ENCODE peak calls at places on chromosomes 5 and 9, in eight cellular contexts. Y, K, N, P, H, D, O and A are unnamed samples.
A peak's percentile ranks its signal among the peaks of the same experiment; 100 is the strongest.

GRCh38 chr9:136087741-136088480 is 7.2 kb downstream of the NACC2 start:
- DNase-seq in D (no peak), H (no peak), K (no peak), P (no peak), Y (no peak), O (no peak), N (no peak), A (no peak)

GRCh38 chr5:119078071-119078846 is 7.4 kb downstream of the DMXL1 start:
- DNase-seq in N (no peak), K (no peak), H (no peak), Y (no peak), D (no peak), P (no peak), O (no peak), A (no peak)

GRCh38 chr9:19409406-19410194 is 791 bp downstream of the ACER2 start:
- DNase-seq in H (no peak), K (peak; percentile 55), P (no peak), D (no peak), O (peak; percentile 18), N (no peak), Y (no peak), A (peak; percentile 22)

GRCh38 chr9:127768666-127769065 is 9.8 kb downstream of the SH2D3C start:
- DNase-seq in P (no peak), D (no peak), K (no peak), N (no peak), H (no peak), O (no peak), Y (no peak), A (no peak)

GRCh38 chr9:131554865-131555351 is 9.6 kb downstream of the PRRT1B start:
- DNase-seq in N (no peak), P (no peak), D (no peak), Y (no peak), O (no peak), H (no peak), K (no peak), A (no peak)

GRCh38 chr9:20618361-20618799 is 3.9 kb downstream of the MLLT3 start:
- DNase-seq in H (no peak), O (peak; percentile 80), P (no peak), K (no peak), Y (no peak), D (no peak), N (peak; percentile 79), A (no peak)

GRCh38 chr5:180112101-180112861 is 40.7 kb upstream of the RNF130 start:
- DNase-seq in P (no peak), Y (no peak), O (no peak), H (no peak), D (no peak), N (no peak), K (no peak), A (no peak)

GRCh38 chr9:113483676-113484257 is 20.2 kb downstream of the RGS3 start:
- DNase-seq in D (no peak), O (no peak), K (no peak), H (no peak), P (no peak), Y (no peak), N (no peak), A (no peak)

GRCh38 chr5:1120236-1120999 is 8.6 kb upstream of the SLC12A7 start:
- DNase-seq in P (no peak), H (no peak), N (no peak), O (peak; percentile 24), D (no peak), K (no peak), Y (no peak), A (no peak)

GRCh38 chr9:129225815-129226214 is 47.8 kb upstream of the IER5L start:
- DNase-seq in K (no peak), P (peak; percentile 44), Y (no peak), N (peak; percentile 48), O (peak; percentile 48), H (no peak), D (no peak), A (peak; percentile 91)

GRCh38 chr5:132438931-132439330 is 51.6 kb downstream of the IRF1 start:
- DNase-seq in K (no peak), P (no peak), N (no peak), Y (no peak), H (no peak), D (no peak), O (peak; percentile 38), A (no peak)

GRCh38 chr5:115988002-115988401 is 25.7 kb downstream of the LVRN start:
- DNase-seq in Y (no peak), N (no peak), D (no peak), O (no peak), H (no peak), P (no peak), K (no peak), A (no peak)